ENCODE peak calls at places on chromosome 22, in five cellular contexts. One of them, this sample, is unnamed.

GRCh38 chr22:49999063-49999900 is 13.3 kb downstream of the IL17REL start:
- DNase-seq in GM06990: no peak
- DNase-seq in GM12865: peak; percentile 44
- DNase-seq in stomach: no peak
- DNase-seq in lower lobe of right lung: peak; percentile 46
- DNase-seq in this sample: no peak

GRCh38 chr22:16912281-16912680 is 87.1 kb upstream of the XKR3 start:
- DNase-seq in stomach: no peak
- DNase-seq in GM12865: no peak
- DNase-seq in lower lobe of right lung: no peak
- DNase-seq in GM06990: no peak
- DNase-seq in this sample: no peak

GRCh38 chr22:29661355-29661754 is 57.9 kb downstream of the NF2 start:
- DNase-seq in GM12865: no peak
- DNase-seq in GM06990: no peak
- DNase-seq in lower lobe of right lung: no peak
- DNase-seq in stomach: no peak
- DNase-seq in this sample: no peak

GRCh38 chr22:17513612-17514011 is 49.7 kb upstream of the SLC25A18 start:
- DNase-seq in GM12865: no peak
- DNase-seq in GM06990: no peak
- DNase-seq in stomach: no peak
- DNase-seq in lower lobe of right lung: no peak
- DNase-seq in this sample: no peak

GRCh38 chr22:26953380-26953807 is 296.0 kb downstream of the MIAT start:
- DNase-seq in stomach: no peak
- DNase-seq in GM12865: no peak
- DNase-seq in GM06990: no peak
- DNase-seq in lower lobe of right lung: no peak
- DNase-seq in this sample: no peak

GRCh38 chr22:30159561-30160353 is 79.5 kb downstream of the HORMAD2 start:
- DNase-seq in GM12865: no peak
- DNase-seq in lower lobe of right lung: no peak
- DNase-seq in stomach: no peak
- DNase-seq in GM06990: no peak
- DNase-seq in this sample: no peak

GRCh38 chr22:21819183-21819770 is 48.2 kb downstream of the MAPK1 start:
- DNase-seq in GM06990: no peak
- DNase-seq in stomach: no peak
- DNase-seq in lower lobe of right lung: no peak
- DNase-seq in GM12865: no peak
- DNase-seq in this sample: no peak

GRCh38 chr22:19057539-19057938 is 64.7 kb downstream of the DGCR2 start:
- DNase-seq in lower lobe of right lung: peak; percentile 21
- DNase-seq in stomach: peak; percentile 24
- DNase-seq in GM12865: no peak
- DNase-seq in GM06990: no peak
- DNase-seq in this sample: no peak

GRCh38 chr22:19816372-19817119 is 38.1 kb downstream of the GNB1L start:
- DNase-seq in GM06990: no peak
- DNase-seq in GM12865: no peak
- DNase-seq in stomach: peak; percentile 9
- DNase-seq in lower lobe of right lung: no peak
- DNase-seq in this sample: no peak

GRCh38 chr22:40028098-40028425 is 33.3 kb downstream of the FAM83F start:
- DNase-seq in lower lobe of right lung: no peak
- DNase-seq in stomach: no peak
- DNase-seq in GM12865: no peak
- DNase-seq in GM06990: no peak
- DNase-seq in this sample: no peak

GRCh38 chr22:40597541-40598453 is 38.7 kb downstream of the MRTFA start:
- DNase-seq in GM06990: no peak
- DNase-seq in GM12865: no peak
- DNase-seq in lower lobe of right lung: no peak
- DNase-seq in stomach: peak; percentile 29
- DNase-seq in this sample: no peak

GRCh38 chr22:45497268-45497667 is 5.4 kb upstream of the FBLN1 start:
- DNase-seq in stomach: no peak
- DNase-seq in GM12865: no peak
- DNase-seq in lower lobe of right lung: no peak
- DNase-seq in GM06990: no peak
- DNase-seq in this sample: no peak

GRCh38 chr22:42299586-42300285 is 29.3 kb upstream of the TCF20 start:
- DNase-seq in GM12865: peak; percentile 51
- DNase-seq in GM06990: no peak
- DNase-seq in lower lobe of right lung: no peak
- DNase-seq in stomach: peak; percentile 34
- DNase-seq in this sample: no peak

GRCh38 chr22:32864041-32864440 is 62.5 kb downstream of the TIMP3 start:
- DNase-seq in GM12865: no peak
- DNase-seq in stomach: no peak
- DNase-seq in GM06990: no peak
- DNase-seq in lower lobe of right lung: no peak
- DNase-seq in this sample: no peak

GRCh38 chr22:32050678-32051515 is 7.8 kb downstream of the SLC5A1 start:
- DNase-seq in GM06990: peak; percentile 21
- DNase-seq in GM12865: peak; percentile 75
- DNase-seq in stomach: peak; percentile 52
- DNase-seq in lower lobe of right lung: no peak
- DNase-seq in this sample: peak; percentile 45

GRCh38 chr22:40463727-40464126 is 93.3 kb downstream of the SGSM3 start:
- DNase-seq in stomach: no peak
- DNase-seq in GM12865: peak; percentile 57
- DNase-seq in lower lobe of right lung: no peak
- DNase-seq in GM06990: peak; percentile 34
- DNase-seq in this sample: no peak

GRCh38 chr22:44363214-44363979 is 50.6 kb upstream of the SHISAL1 start:
- DNase-seq in GM06990: no peak
- DNase-seq in lower lobe of right lung: peak; percentile 81
- DNase-seq in GM12865: no peak
- DNase-seq in stomach: peak; percentile 65
- DNase-seq in this sample: no peak

GRCh38 chr22:24506802-24507438 is 11.8 kb downstream of the UPB1 start:
- DNase-seq in lower lobe of right lung: no peak
- DNase-seq in stomach: no peak
- DNase-seq in GM06990: no peak
- DNase-seq in GM12865: peak; percentile 54
- DNase-seq in this sample: no peak

GRCh38 chr22:33529424-33530113 is 390.7 kb downstream of the LARGE1 start:
- DNase-seq in GM06990: no peak
- DNase-seq in stomach: no peak
- DNase-seq in lower lobe of right lung: no peak
- DNase-seq in GM12865: no peak
- DNase-seq in this sample: no peak

GRCh38 chr22:25024895-25025294 is 72.4 kb downstream of the KIAA1671 start:
- DNase-seq in stomach: no peak
- DNase-seq in lower lobe of right lung: no peak
- DNase-seq in GM06990: no peak
- DNase-seq in GM12865: no peak
- DNase-seq in this sample: no peak

GRCh38 chr22:27175444-27175843 is 518.1 kb downstream of the MIAT start:
- DNase-seq in GM06990: no peak
- DNase-seq in GM12865: no peak
- DNase-seq in lower lobe of right lung: no peak
- DNase-seq in stomach: no peak
- DNase-seq in this sample: no peak

GRCh38 chr22:48906177-48906835 is 921.4 kb downstream of the BRD1 start:
- DNase-seq in lower lobe of right lung: no peak
- DNase-seq in stomach: no peak
- DNase-seq in GM12865: no peak
- DNase-seq in GM06990: no peak
- DNase-seq in this sample: no peak

GRCh38 chr22:37802310-37803194 is 5.2 kb upstream of the GCAT start:
- DNase-seq in stomach: peak; percentile 60
- DNase-seq in GM12865: no peak
- DNase-seq in GM06990: no peak
- DNase-seq in lower lobe of right lung: peak; percentile 75
- DNase-seq in this sample: no peak

DNA sequence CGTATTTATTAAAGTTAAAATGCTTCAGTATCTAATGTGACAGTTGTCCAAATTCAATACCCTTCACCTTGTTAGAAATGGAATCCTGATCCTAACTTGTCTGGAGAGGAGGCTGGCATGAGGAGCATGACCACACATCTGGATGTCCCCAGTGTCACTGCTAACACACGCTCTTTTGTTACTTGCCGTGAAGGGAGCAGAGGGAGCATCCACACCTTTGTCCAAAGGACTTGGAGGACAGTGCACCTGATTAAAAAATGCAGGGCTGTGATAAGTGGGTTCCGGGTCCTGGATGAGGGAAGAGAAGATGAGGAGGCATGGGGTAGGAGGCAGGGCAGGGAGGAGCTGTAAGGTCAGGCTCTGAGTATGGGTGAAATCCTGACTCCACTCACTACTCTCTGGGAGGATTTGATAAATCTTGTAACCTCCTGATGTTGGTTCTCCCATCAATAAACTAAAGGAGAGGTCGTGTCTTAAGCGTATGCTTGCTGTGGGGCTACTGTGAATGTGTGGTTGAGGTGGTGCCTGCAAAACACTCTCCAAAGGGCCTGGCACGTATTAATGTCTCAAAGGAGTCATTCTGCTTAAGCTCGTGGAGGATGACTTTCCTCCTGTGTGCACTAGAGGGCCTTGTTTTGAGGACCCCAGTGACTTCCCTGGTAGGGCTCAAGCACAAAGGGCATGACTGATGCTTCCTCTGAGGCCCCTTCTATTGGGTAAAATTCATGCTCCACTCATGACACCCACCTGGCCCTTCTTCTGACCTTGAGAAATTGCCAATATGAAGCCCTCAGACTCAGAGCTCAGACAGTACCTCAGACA is 16.8 kb upstream of the IGLL5 start:
- DNase-seq in GM06990: no peak
- DNase-seq in lower lobe of right lung: no peak
- DNase-seq in GM12865: peak; percentile 46
- DNase-seq in stomach: no peak
- DNase-seq in this sample: no peak
- TF ChIP-seq CTCF in GM06990: peak; percentile 49
- TF ChIP-seq CTCF in lower lobe of right lung: no peak
- TF ChIP-seq CTCF in GM12865: peak; percentile 36
- TF ChIP-seq CTCF in stomach: no peak
- TF ChIP-seq CTCF in this sample: peak; percentile 71

GRCh38 chr22:46845281-46846153 is 83.1 kb downstream of the TBC1D22A start:
- DNase-seq in stomach: no peak
- DNase-seq in lower lobe of right lung: no peak
- DNase-seq in GM12865: no peak
- DNase-seq in GM06990: no peak
- DNase-seq in this sample: no peak
- H3K4me3 ChIP-seq in stomach: no peak overlapping the region
- H3K4me3 ChIP-seq in lower lobe of right lung: peak overlapping the region; percentile 6
- H3K4me3 ChIP-seq in GM12865: no peak overlapping the region
- H3K4me3 ChIP-seq in GM06990: no peak overlapping the region
- H3K4me3 ChIP-seq in this sample: no peak overlapping the region

DNA sequence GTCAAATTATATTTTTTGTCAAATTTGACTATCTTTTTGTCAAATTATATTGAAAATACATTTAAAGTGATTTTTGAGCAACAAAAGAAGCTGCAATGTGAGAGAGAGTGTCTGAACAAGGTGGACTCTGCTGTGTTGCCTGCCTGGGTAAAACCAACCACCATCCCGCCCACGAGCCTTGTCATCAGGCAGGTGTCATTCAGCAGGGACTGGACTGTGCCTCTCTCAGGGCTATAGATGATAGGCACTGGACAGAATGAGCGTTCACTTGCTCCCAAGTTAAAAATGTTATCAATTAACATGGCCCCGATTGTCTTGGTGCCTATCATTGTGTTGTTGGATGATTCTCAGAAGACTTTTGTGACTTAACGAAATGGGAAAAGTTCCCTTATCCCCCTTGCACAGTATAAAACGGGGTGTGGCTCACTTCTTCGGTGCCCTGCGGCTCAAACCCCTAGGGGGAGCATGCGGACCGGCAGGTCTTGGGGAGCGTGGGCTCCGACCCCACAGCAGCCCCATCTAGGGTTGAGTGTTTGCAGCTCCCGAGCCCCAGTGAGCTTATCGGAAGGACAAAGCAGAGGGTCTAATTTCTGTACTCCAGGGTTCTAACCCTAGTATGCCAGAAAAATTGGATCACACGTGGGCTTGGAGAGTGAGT is 1.7 kb downstream of the APOL5 start:
- DNase-seq in GM06990: no peak
- DNase-seq in stomach: no peak
- DNase-seq in lower lobe of right lung: no peak
- DNase-seq in GM12865: peak; percentile 23
- DNase-seq in this sample: no peak
- TF ChIP-seq CTCF in GM06990: peak; percentile 32
- TF ChIP-seq CTCF in stomach: no peak
- TF ChIP-seq CTCF in lower lobe of right lung: no peak
- TF ChIP-seq CTCF in GM12865: peak; percentile 12
- TF ChIP-seq CTCF in this sample: no peak

GRCh38 chr22:36455571-36456458 is 25.6 kb downstream of the TXN2 start:
- DNase-seq in GM06990: no peak
- DNase-seq in GM12865: no peak
- DNase-seq in stomach: peak; percentile 76
- DNase-seq in lower lobe of right lung: no peak
- DNase-seq in this sample: no peak
- H3K4me3 ChIP-seq in GM06990: peak overlapping the region; percentile 62
- H3K4me3 ChIP-seq in GM12865: peak overlapping the region; percentile 72
- H3K4me3 ChIP-seq in stomach: peak overlapping the region; percentile 50
- H3K4me3 ChIP-seq in lower lobe of right lung: peak overlapping the region; percentile 59
- H3K4me3 ChIP-seq in this sample: peak overlapping the region; percentile 59